ENCODE peak calls at places on chromosomes 3 and 15, in six cellular contexts. B is A549, M is stomach, O is upper lobe of right lung, Q is AG09309, A is brain microvascular endothelial cell. H is an unnamed sample.

GRCh38 chr15:25900901-25901300 is 37.8 kb upstream of the ATP10A start:
- DNase-seq in B (peak), M (no peak), O (no peak), Q (no peak), A (no peak), H (peak)

GRCh38 chr3:27649277-27649676 is 72.8 kb downstream of the EOMES start:
- DNase-seq in B (no peak), M (no peak), O (no peak), Q (no peak), A (no peak), H (no peak)

GRCh38 chr3:89340431-89340830 is 233.0 kb downstream of the EPHA3 start:
- DNase-seq in B (no peak), M (no peak), O (no peak), Q (no peak), A (no peak), H (peak)

GRCh38 chr3:157669403-157669802 is 166.2 kb upstream of the VEPH1 start:
- DNase-seq in B (no peak), M (no peak), O (no peak), Q (no peak), A (no peak), H (peak)

GRCh38 chr3:161475905-161476304 is 20.7 kb upstream of the OTOL1 start:
- DNase-seq in B (peak), M (no peak), O (no peak), Q (no peak), A (peak), H (peak)

GRCh38 chr3:151085889-151086483 is 522 bp downstream of the MED12L start:
- DNase-seq in B (peak), M (no peak), O (peak), Q (no peak), A (no peak), H (peak)

GRCh38 chr3:148528024-148528423 is 169.7 kb upstream of the AGTR1 start:
- DNase-seq in B (no peak), M (no peak), O (no peak), Q (no peak), A (no peak), H (peak)

GRCh38 chr3:170049146-170050000 is 11.6 kb downstream of the GPR160 start:
- DNase-seq in B (no peak), M (peak), O (no peak), Q (no peak), A (peak), H (no peak)

GRCh38 chr3:82012775-82013174 is 251.3 kb upstream of the GBE1 start:
- DNase-seq in B (no peak), M (no peak), O (no peak), Q (no peak), A (no peak), H (peak)

GRCh38 chr3:191997093-191997492 is 536.1 kb downstream of the PYDC2 start:
- DNase-seq in B (no peak), M (no peak), O (no peak), Q (no peak), A (no peak), H (no peak)

GRCh38 chr3:20121088-20121487 is 64.9 kb downstream of the SGO1 start:
- DNase-seq in B (no peak), M (no peak), O (no peak), Q (no peak), A (no peak), H (no peak)

GRCh38 chr15:99454941-99455795 is 110.6 kb upstream of the MEF2A start:
- DNase-seq in B (peak), M (peak), O (peak), Q (peak), A (peak), H (peak)

GRCh38 chr3:184645304-184645703 is 66.6 kb downstream of the MAGEF1 start:
- DNase-seq in B (peak), M (peak), O (peak), Q (no peak), A (no peak), H (no peak)

GRCh38 chr15:100244796-100245495 is 96.8 kb downstream of the ADAMTS17 start:
- DNase-seq in B (no peak), M (no peak), O (no peak), Q (no peak), A (no peak), H (no peak)

GRCh38 chr3:124149774-124150173 is 157.8 kb upstream of the ROPN1 start:
- DNase-seq in B (no peak), M (no peak), O (no peak), Q (no peak), A (no peak), H (no peak)

GRCh38 chr15:31215490-31216209 is 111.0 kb upstream of the KLF13 start:
- DNase-seq in B (peak), M (peak), O (peak), Q (no peak), A (peak), H (peak)

GRCh38 chr15:22895465-22896190 is 57.2 kb downstream of the NIPA2 start:
- DNase-seq in B (peak), M (peak), O (no peak), Q (no peak), A (peak), H (peak)

GRCh38 chr3:4416961-4417360 is 50.1 kb downstream of the SUMF1 start:
- DNase-seq in B (peak), M (no peak), O (no peak), Q (peak), A (peak), H (peak)

GRCh38 chr3:62378329-62378789 is 5.0 kb upstream of the FEZF2 start:
- DNase-seq in B (no peak), M (no peak), O (no peak), Q (no peak), A (no peak), H (peak)

DNA sequence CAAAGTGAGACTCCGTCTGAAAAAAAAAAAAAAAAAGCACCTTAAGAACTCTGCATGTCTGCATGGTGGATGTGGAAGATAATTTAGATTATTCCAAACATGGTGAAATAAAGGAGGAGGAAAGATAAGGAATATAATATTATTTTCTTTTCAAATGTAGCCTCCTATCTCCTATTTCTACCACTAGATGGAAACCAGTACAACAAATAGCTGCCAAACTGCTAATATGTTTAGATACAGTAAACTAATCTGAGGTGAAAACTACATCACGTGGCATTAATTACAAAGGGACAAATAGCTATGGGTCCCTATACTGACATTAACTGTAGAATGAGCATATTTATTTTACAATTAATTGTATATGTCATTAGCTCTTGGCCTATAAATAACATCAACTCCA is 197.8 kb downstream of the TBC1D5 start:
- DNase-seq in B (peak), M (no peak), O (no peak), Q (no peak), A (no peak), H (peak)
- TF ChIP-seq CTCF in B (peak), M (no peak), O (peak), Q (peak), A (peak), H (peak)

DNA sequence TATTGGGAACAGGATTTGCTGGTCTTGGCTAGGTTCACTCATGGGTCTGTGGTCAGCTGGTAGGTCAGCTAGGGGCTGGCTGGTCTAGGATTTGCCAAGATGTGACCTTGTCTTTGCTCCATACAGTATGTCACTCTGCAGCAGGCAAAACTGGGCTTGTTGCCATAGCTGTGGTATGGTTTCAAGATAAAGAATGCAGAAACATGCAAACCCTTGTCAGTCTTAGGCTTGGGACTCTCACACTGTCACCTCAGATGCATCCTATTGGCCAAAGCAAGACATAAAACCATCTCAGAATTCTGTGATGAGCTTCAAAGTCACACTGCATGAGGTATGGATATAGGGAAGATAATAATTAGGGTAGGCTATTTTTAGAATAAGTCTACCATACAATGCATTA is 66.6 kb upstream of the TBC1D5 start:
- DNase-seq in B (no peak), M (no peak), O (no peak), Q (no peak), A (peak), H (peak)
- H3K4me3 ChIP-seq in B (no peak), M (no peak), O (no peak), Q (no peak), A (no peak), H (no peak)

GRCh38 chr15:52734329-52734728 is 55.1 kb upstream of the ATOSA start:
- DNase-seq in B (no peak), M (no peak), O (no peak), Q (no peak), A (no peak), H (peak)
- TF ChIP-seq CTCF in B (no peak), M (no peak), O (no peak), Q (no peak), A (no peak), H (no peak)

GRCh38 chr3:49131040-49131439 is 1.8 kb downstream of the LAMB2 start:
- DNase-seq in B (no peak), M (no peak), O (no peak), Q (no peak), A (no peak), H (no peak)
- H3K4me3 ChIP-seq in B (no peak), M (peak), O (no peak), Q (no peak), A (no peak), H (peak)

GRCh38 chr3:171704814-171705213 is 105.5 kb downstream of the PLD1 start:
- DNase-seq in B (no peak), M (no peak), O (no peak), Q (no peak), A (no peak), H (no peak)

GRCh38 chr3:171700157-171700556 is 110.1 kb downstream of the PLD1 start:
- DNase-seq in B (no peak), M (no peak), O (no peak), Q (no peak), A (no peak), H (no peak)

GRCh38 chr3:171703144-171703543 is 107.1 kb downstream of the PLD1 start:
- DNase-seq in B (no peak), M (no peak), O (no peak), Q (no peak), A (no peak), H (no peak)

GRCh38 chr3:171700653-171701052 is 109.6 kb downstream of the PLD1 start:
- DNase-seq in B (no peak), M (no peak), O (no peak), Q (no peak), A (no peak), H (no peak)

DNA sequence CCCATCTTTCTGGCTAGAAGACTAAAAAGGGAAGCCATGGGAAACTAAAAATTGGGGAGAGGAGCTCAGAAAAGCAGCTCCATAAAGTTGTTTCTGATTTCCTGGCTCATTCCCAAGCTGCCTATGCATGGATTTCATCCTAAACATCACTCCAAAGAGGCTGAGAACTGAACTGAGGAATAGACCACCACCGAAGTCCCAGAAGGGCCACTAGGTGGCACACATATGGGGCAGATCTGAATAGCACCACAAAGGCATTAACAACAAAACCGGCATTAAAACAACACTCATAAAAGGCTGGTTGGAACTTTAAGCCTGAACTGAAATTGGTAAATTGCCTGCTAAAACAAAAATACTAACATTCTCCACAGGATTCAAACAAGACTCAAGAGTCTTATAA is 106.3 kb downstream of the PLD1 start:
- DNase-seq in B (peak), M (peak), O (no peak), Q (peak), A (peak), H (peak)
- TF ChIP-seq CTCF in B (peak), M (peak), O (peak), Q (peak), A (peak), H (peak)

GRCh38 chr15:57327985-57328471 is 48.3 kb upstream of the CGNL1 start:
- DNase-seq in B (no peak), M (no peak), O (no peak), Q (peak), A (peak), H (peak)

GRCh38 chr15:57329582-57330367 is 46.5 kb upstream of the CGNL1 start:
- DNase-seq in B (no peak), M (no peak), O (no peak), Q (no peak), A (no peak), H (no peak)

GRCh38 chr15:57326196-57326595 is 50.1 kb upstream of the CGNL1 start:
- DNase-seq in B (no peak), M (no peak), O (no peak), Q (no peak), A (no peak), H (no peak)

GRCh38 chr15:57330619-57331018 is 45.7 kb upstream of the CGNL1 start:
- DNase-seq in B (no peak), M (no peak), O (no peak), Q (no peak), A (peak), H (no peak)

GRCh38 chr15:57328479-57329250 is 47.6 kb upstream of the CGNL1 start:
- DNase-seq in B (no peak), M (no peak), O (no peak), Q (no peak), A (no peak), H (no peak)
- H3K4me3 ChIP-seq in B (no peak), M (no peak), O (no peak), Q (no peak), A (no peak), H (no peak)

GRCh38 chr3:32176989-32177701 is 61.3 kb upstream of the CMTM8 start:
- DNase-seq in B (peak), M (peak), O (no peak), Q (peak), A (peak), H (peak)

GRCh38 chr3:32177702-32178198 is 60.7 kb upstream of the CMTM8 start:
- DNase-seq in B (peak), M (peak), O (no peak), Q (peak), A (peak), H (peak)

GRCh38 chr3:32180151-32180850 is 58.2 kb upstream of the CMTM8 start:
- DNase-seq in B (no peak), M (no peak), O (no peak), Q (no peak), A (no peak), H (no peak)

GRCh38 chr3:32172420-32172819 is 66.0 kb downstream of the GPD1L start:
- DNase-seq in B (no peak), M (no peak), O (no peak), Q (no peak), A (no peak), H (no peak)

GRCh38 chr3:32175607-32176197 is 62.8 kb upstream of the CMTM8 start:
- DNase-seq in B (peak), M (peak), O (no peak), Q (peak), A (peak), H (peak)
- TF ChIP-seq CTCF in B (peak), M (peak), O (peak), Q (peak), A (peak), H (peak)